ENCODE peak calls at places on chromosomes 1 and 21, in nine cellular contexts. Q, D, N, O, B, P, V, W and K are unnamed samples.

GRCh38 chr1:175863291-175864050 is 120.1 kb upstream of the TNR start:
- DNase-seq in N (no peak), D (no peak), W (no peak), O (no peak), B (no peak), P (no peak), Q (no peak), V (no peak), K (no peak)

GRCh38 chr1:24547195-24547594 is 8.7 kb upstream of the NCMAP start:
- DNase-seq in W (no peak), N (no peak), V (no peak), O (no peak), B (no peak), D (no peak), Q (no peak), P (no peak), K (no peak)

GRCh38 chr1:228154685-228155571 is 5.2 kb downstream of the GJC2 start:
- DNase-seq in D (no peak), B (no peak), N (no peak), V (no peak), O (no peak), W (no peak), Q (no peak), P (no peak), K (no peak)

GRCh38 chr1:36624466-36624865 is 141.8 kb upstream of the CSF3R start:
- DNase-seq in B (no peak), W (no peak), N (no peak), D (no peak), V (no peak), Q (no peak), P (no peak), O (no peak), K (no peak)

GRCh38 chr21:44090332-44090731 is 16.9 kb upstream of the PWP2 start:
- DNase-seq in Q (no peak), O (no peak), N (no peak), B (no peak), V (no peak), D (no peak), P (no peak), W (no peak), K (no peak)

GRCh38 chr1:177925006-177925405 is 44.9 kb downstream of the SEC16B start:
- DNase-seq in D (no peak), N (no peak), P (no peak), W (no peak), V (no peak), B (no peak), Q (peak; percentile 5), O (no peak), K (no peak)

GRCh38 chr1:71621785-71622184 is 541.0 kb upstream of the ZRANB2 start:
- DNase-seq in D (peak; percentile 91), W (no peak), P (peak; percentile 28), O (no peak), V (no peak), B (no peak), N (no peak), Q (no peak), K (no peak)

GRCh38 chr1:230308039-230308438 is 118.1 kb downstream of the PGBD5 start:
- DNase-seq in P (peak; percentile 87), W (no peak), D (peak; percentile 88), O (peak; percentile 50), B (peak; percentile 71), V (peak; percentile 74), Q (peak; percentile 93), N (peak; percentile 97), K (peak; percentile 89)

GRCh38 chr21:27155130-27155500 is 188.2 kb upstream of the ADAMTS5 start:
- DNase-seq in W (no peak), O (no peak), B (no peak), D (no peak), Q (no peak), V (no peak), N (no peak), P (no peak), K (no peak)

GRCh38 chr1:95233321-95233736 is 681 bp upstream of the RWDD3 start:
- DNase-seq in D (peak; percentile 33), O (no peak), B (peak; percentile 50), Q (peak; percentile 24), N (peak; percentile 30), P (no peak), V (peak; percentile 46), W (no peak), K (no peak)

GRCh38 chr1:117008675-117009074 is 7.1 kb downstream of the CD101 start:
- DNase-seq in W (no peak), D (no peak), B (no peak), Q (no peak), N (no peak), V (no peak), O (no peak), P (no peak), K (no peak)

GRCh38 chr1:235697517-235697916 is 47.9 kb upstream of the GNG4 start:
- DNase-seq in P (no peak), D (peak; percentile 76), B (no peak), Q (no peak), O (no peak), W (no peak), N (no peak), V (no peak), K (no peak)

GRCh38 chr1:116874622-116875277 is 35.0 kb upstream of the PTGFRN start:
- DNase-seq in Q (no peak), O (no peak), P (no peak), N (no peak), B (no peak), D (peak; percentile 28), W (no peak), V (no peak), K (no peak)

GRCh38 chr1:204630460-204630905 is 55.1 kb downstream of the LRRN2 start:
- DNase-seq in B (no peak), O (no peak), W (no peak), Q (no peak), V (no peak), D (no peak), N (no peak), P (no peak), K (no peak)

GRCh38 chr1:214349781-214350180 is 68.8 kb downstream of the SMYD2 start:
- DNase-seq in N (no peak), P (no peak), D (no peak), W (no peak), O (no peak), Q (no peak), B (no peak), V (no peak), K (no peak)

GRCh38 chr1:21295059-21295401 is 4.8 kb upstream of the ECE1 start:
- DNase-seq in P (no peak), V (no peak), W (no peak), O (peak; percentile 42), B (no peak), N (no peak), D (peak; percentile 80), Q (peak; percentile 59), K (no peak)

GRCh38 chr1:41650176-41650519 is 165.7 kb upstream of the EDN2 start:
- DNase-seq in V (peak; percentile 33), D (peak; percentile 22), N (no peak), B (peak; percentile 34), P (no peak), Q (no peak), O (no peak), W (no peak), K (no peak)

GRCh38 chr1:20385630-20386029 is 95.0 kb downstream of the VWA5B1 start:
- DNase-seq in P (no peak), W (no peak), O (no peak), Q (no peak), V (no peak), B (no peak), D (no peak), N (no peak), K (no peak)

GRCh38 chr1:4060850-4061249 is 160.8 kb upstream of the C1orf174 start:
- DNase-seq in N (no peak), B (no peak), V (no peak), O (no peak), P (no peak), Q (no peak), W (no peak), D (no peak), K (no peak)
- TF ChIP-seq CTCF in N (no peak), B (no peak), V (no peak), O (peak; percentile 8), P (no peak), Q (no peak), W (no peak), D (no peak), K (no peak)

DNA sequence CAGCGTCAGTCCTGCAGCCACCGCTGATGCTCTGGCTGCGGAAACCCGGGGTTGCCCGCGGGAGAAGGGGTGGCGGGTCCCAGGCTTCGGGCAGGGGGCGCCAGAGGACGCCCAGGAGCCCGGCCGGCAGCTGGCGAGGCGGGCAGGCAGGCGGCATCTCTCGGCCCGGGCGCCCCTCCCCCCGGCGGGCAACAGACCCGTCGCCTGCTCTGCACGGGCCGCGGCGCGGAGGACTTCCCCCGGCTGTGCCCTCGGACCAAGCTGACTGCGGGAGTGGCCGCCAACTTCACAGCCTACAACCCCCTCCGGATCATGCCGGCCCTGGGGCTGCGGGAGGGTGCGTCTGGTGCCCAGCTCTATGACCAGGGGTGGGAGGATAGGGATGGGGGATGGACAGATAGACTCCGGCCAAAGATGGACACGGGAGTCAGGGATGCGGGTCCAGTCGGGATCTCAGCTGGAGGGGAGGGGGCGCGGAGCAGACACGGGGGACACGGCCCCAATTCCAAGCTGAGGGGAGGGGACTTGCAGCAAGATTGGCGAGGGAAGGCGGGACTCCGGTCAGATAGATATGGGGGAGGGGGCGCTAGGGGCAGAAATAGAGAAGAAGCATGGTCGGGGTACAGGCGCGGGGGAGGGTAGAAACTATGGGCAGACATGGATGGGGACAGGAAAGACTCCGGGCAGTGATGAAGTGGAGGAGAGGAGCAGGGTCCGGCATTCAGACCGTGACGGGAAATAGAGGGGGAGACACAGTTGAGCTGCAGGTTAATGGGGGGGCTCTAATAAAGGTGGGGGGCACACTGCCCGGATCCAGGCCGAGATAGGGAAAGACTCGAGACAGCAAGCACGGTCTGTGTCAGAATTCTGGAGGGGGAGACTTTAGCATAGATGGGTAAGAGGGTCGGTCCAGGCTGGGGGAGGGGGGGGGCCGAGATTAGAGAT is 1.1 kb downstream of the ADGRB2 start:
- DNase-seq in B (peak; percentile 53), P (no peak), O (no peak), D (no peak), Q (peak; percentile 63), V (peak; percentile 53), W (peak; percentile 76), N (peak; percentile 92), K (no peak)
- TF ChIP-seq CTCF in B (peak; percentile 61), P (peak; percentile 72), O (peak; percentile 57), D (peak; percentile 32), Q (peak; percentile 55), V (peak; percentile 64), W (peak; percentile 68), N (peak; percentile 79), K (peak; percentile 56)

GRCh38 chr1:232709339-232709738 is 79.4 kb upstream of the SIPA1L2 start:
- DNase-seq in O (no peak), D (peak; percentile 68), V (no peak), B (no peak), N (no peak), P (peak; percentile 19), Q (peak; percentile 63), W (no peak), K (peak; percentile 45)
- TF ChIP-seq CTCF in O (no peak), D (no peak), V (no peak), B (no peak), N (no peak), P (no peak), Q (no peak), W (no peak), K (no peak)

DNA sequence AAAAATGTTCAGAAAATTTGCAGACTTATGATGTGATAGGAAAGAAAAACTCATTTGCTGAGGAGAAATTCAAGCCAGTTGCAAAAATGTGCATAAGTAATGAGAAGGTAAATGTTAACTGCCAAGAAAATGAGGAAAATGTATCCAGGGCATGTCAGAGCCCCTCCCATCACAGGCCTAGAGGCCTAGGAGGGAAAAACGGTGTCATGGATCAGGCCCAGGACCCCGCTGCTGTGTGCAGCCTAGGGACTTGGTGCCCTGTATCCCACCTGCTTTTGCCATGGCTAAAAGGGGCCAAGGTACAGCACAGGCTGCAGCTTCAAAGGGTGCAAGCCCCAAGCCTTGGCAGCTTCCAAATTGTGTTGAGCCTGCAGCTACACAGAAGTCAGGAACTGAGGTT is 214.0 kb upstream of the ADGRL4 start:
- DNase-seq in V (no peak), W (no peak), B (no peak), N (no peak), O (no peak), D (no peak), P (no peak), Q (no peak), K (no peak)
- TF ChIP-seq CTCF in V (no peak), W (no peak), B (no peak), N (no peak), O (no peak), D (no peak), P (no peak), Q (no peak), K (no peak)